ENCODE peak calls at places on chromosomes 1 and 21, in six cellular contexts. P, M, A, Q, B and T are unnamed samples.

GRCh38 chr21:46063227-46063626 is 34.7 kb upstream of the COL6A2 start:
- DNase-seq in A (no peak), Q (no peak), M (no peak), B (no peak), P (no peak), T (no peak)

GRCh38 chr1:109877320-109877771 is 33.3 kb upstream of the CSF1 start:
- DNase-seq in Q (peak), M (peak), A (no peak), B (no peak), P (peak), T (peak)

GRCh38 chr21:27561116-27561515 is 594.2 kb upstream of the ADAMTS5 start:
- DNase-seq in M (no peak), B (no peak), Q (no peak), P (no peak), A (no peak), T (no peak)

GRCh38 chr1:15803380-15803779 is 4.1 kb downstream of the UQCRHL start:
- DNase-seq in P (no peak), B (no peak), M (peak), A (no peak), Q (peak), T (no peak)

GRCh38 chr1:171739646-171740045 is 2.2 kb downstream of the VAMP4 start:
- DNase-seq in Q (peak), M (peak), P (no peak), A (no peak), B (no peak), T (no peak)

GRCh38 chr1:57421366-57421765 is 2.5 kb downstream of the DAB1 start:
- DNase-seq in A (no peak), B (no peak), M (no peak), Q (no peak), P (no peak), T (no peak)

GRCh38 chr1:230101556-230101955 is 34.5 kb downstream of the GALNT2 start:
- DNase-seq in Q (no peak), P (no peak), M (no peak), A (no peak), B (no peak), T (no peak)

GRCh38 chr1:48536477-48536876 is 64.5 kb upstream of the SPATA6 start:
- DNase-seq in B (no peak), A (no peak), Q (no peak), P (no peak), M (no peak), T (peak)

GRCh38 chr1:145961425-145962156 is 2.8 kb downstream of the ANKRD34A start:
- DNase-seq in B (peak), M (no peak), P (no peak), A (no peak), Q (no peak), T (no peak)

GRCh38 chr1:224851210-224851849 is 78.1 kb upstream of the DNAH14 start:
- DNase-seq in Q (peak), P (peak), M (peak), A (peak), B (peak), T (peak)

GRCh38 chr1:1510912-1511532 is 940 bp upstream of the ATAD3A start:
- DNase-seq in A (no peak), Q (peak), P (peak), M (no peak), B (no peak), T (peak)

GRCh38 chr1:185916866-185917265 is 182.7 kb downstream of the HMCN1 start:
- DNase-seq in A (no peak), P (no peak), B (no peak), Q (peak), M (no peak), T (peak)

GRCh38 chr1:185911978-185912377 is 177.8 kb downstream of the HMCN1 start:
- DNase-seq in M (no peak), Q (no peak), B (no peak), A (no peak), P (no peak), T (no peak)

GRCh38 chr1:185914089-185914488 is 179.9 kb downstream of the HMCN1 start:
- DNase-seq in M (peak), P (no peak), A (no peak), B (no peak), Q (no peak), T (no peak)

GRCh38 chr1:185917646-185918045 is 183.5 kb downstream of the HMCN1 start:
- DNase-seq in B (no peak), M (peak), Q (peak), A (no peak), P (peak), T (peak)

GRCh38 chr1:185912504-185912903 is 178.3 kb downstream of the HMCN1 start:
- DNase-seq in P (no peak), A (no peak), Q (no peak), B (no peak), M (peak), T (no peak)
- H3K4me3 ChIP-seq in P (no peak), A (no peak), Q (no peak), B (no peak), M (no peak), T (no peak)

GRCh38 chr21:41642399-41642798 is 124.5 kb downstream of the RIPK4 start:
- DNase-seq in M (no peak), Q (peak), A (no peak), P (no peak), B (no peak), T (no peak)
- H2AFZ ChIP-seq in M (peak), Q (peak), A (no peak), P (no peak), B (peak), T (peak)

DNA sequence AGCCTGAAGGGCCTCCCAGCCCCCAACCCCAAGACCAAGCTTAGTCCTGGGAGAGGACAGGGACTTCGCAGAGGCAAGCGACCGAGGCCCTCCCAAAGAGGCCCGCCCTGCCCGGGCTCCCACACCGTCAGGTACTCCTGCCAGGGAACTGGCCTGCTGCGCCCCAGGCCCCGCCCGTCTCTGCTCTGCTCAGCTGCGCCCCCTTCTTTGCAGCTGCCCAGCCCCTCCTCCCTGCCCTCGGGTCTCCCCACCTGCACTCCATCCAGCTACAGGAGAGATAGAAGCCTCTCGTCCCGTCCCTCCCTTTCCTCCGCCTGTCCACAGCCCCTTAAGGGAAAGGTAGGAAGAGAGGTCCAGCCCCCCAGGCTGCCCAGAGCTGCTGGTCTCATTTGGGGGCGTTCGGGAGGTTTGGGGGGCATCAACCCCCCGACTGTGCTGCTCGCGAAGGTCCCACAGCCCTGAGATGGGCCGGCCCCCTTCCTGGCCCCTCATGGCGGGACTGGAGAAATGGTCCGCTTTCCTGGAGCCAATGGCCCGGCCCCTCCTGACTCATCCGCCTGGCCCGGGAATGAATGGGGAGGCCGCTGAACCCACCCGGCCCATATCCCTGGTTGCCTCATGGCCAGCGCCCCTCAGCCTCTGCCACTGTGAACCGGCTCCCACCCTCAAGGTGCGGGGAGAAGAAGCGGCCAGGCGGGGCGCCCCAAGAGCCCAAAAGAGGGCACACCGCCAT is 21.9 kb upstream of the ARF1 start:
- DNase-seq in M (no peak), P (no peak), B (no peak), Q (no peak), A (no peak), T (no peak)
- H3K4me3 ChIP-seq in M (no peak), P (peak), B (no peak), Q (no peak), A (no peak), T (peak)

GRCh38 chr21:21612446-21612845 is 614.2 kb downstream of the NCAM2 start:
- DNase-seq in M (peak), Q (peak), B (no peak), P (peak), A (no peak), T (no peak)
- H2AFZ ChIP-seq in M (peak), Q (no peak), B (no peak), P (peak), A (no peak), T (no peak)

GRCh38 chr1:24111998-24112380 is at the start of gene MYOM3:
- DNase-seq in M (no peak), P (no peak), Q (no peak), A (no peak), B (no peak), T (no peak)
- H3K4me3 ChIP-seq in M (no peak), P (no peak), Q (no peak), A (no peak), B (no peak), T (peak)